ENCODE peak calls at places on chromosomes 3 and 15, in eight cellular contexts. F is NCI-H2029 treated with DMSO at 0.1 percent for 48 hours; D is endothelial cell; Y is epithelial cell of esophagus; E is RKO; J is cardiac fibroblast; K is Peyer's patch; B is effector memory CD8-positive, alpha-beta T cell. N is an unnamed sample.

GRCh38 chr3:187922704-187923393 is 177.6 kb upstream of the BCL6 start:
- DNase-seq in F (no peak), Y (no peak), E (no peak), B (no peak), K (no peak), J (peak), D (no peak), N (no peak)

GRCh38 chr3:89576417-89576816 is 469.0 kb downstream of the EPHA3 start:
- DNase-seq in F (no peak), E (no peak), J (no peak), B (no peak), D (no peak), Y (no peak), K (no peak), N (no peak)

GRCh38 chr15:60093273-60094067 is 89.4 kb downstream of the FOXB1 start:
- DNase-seq in Y (peak), B (no peak), D (no peak), K (no peak), J (peak), F (peak), E (no peak), N (no peak)

GRCh38 chr3:23241256-23241655 is 38.1 kb downstream of the UBE2E2 start:
- DNase-seq in D (no peak), Y (no peak), B (no peak), F (no peak), K (no peak), J (no peak), E (no peak), N (no peak)

GRCh38 chr3:50484681-50485263 is 18.7 kb downstream of the CACNA2D2 start:
- DNase-seq in F (no peak), Y (no peak), D (no peak), E (no peak), J (no peak), K (no peak), B (no peak), N (no peak)

GRCh38 chr3:17775073-17775472 is 32.6 kb upstream of the TBC1D5 start:
- DNase-seq in B (no peak), J (no peak), F (no peak), E (no peak), Y (no peak), K (no peak), D (no peak), N (no peak)

GRCh38 chr3:183387797-183388196 is 40.6 kb downstream of the MCF2L2 start:
- DNase-seq in J (no peak), D (no peak), Y (no peak), F (no peak), B (no peak), K (no peak), E (no peak), N (no peak)

GRCh38 chr3:9932843-9933560 is 632 bp upstream of the CRELD1 start:
- DNase-seq in D (peak), B (peak), F (peak), Y (peak), E (peak), J (peak), K (peak), N (peak)

GRCh38 chr3:58325525-58325992 is 7.1 kb upstream of the PXK start:
- DNase-seq in F (no peak), K (no peak), E (no peak), D (no peak), Y (no peak), J (no peak), B (no peak), N (no peak)